ENCODE peak calls at places on chromosomes 5 and 9, in four cellular contexts. K, E, C and X are unnamed samples.

GRCh38 chr5:132678735-132679134 is 4.9 kb downstream of the IL4 start:
- DNase-seq in C (no peak), E (peak; percentile 26), K (no peak), X (no peak)

GRCh38 chr5:125798311-125798710 is 624.9 kb upstream of the GRAMD2B start:
- DNase-seq in C (peak; percentile 63), K (peak; percentile 59), E (no peak), X (no peak)

GRCh38 chr5:9617739-9618504 is 12.2 kb downstream of the TAS2R1 start:
- DNase-seq in K (no peak), E (no peak), C (peak; percentile 10), X (no peak)

GRCh38 chr5:113161806-113162205 is 185.2 kb downstream of the DCP2 start:
- DNase-seq in C (no peak), E (no peak), K (peak; percentile 49), X (no peak)

GRCh38 chr5:10757043-10757442 is 4.0 kb downstream of the DAP start:
- DNase-seq in E (no peak), K (no peak), C (no peak), X (no peak)

GRCh38 chr5:125703616-125704015 is 719.6 kb upstream of the GRAMD2B start:
- DNase-seq in E (no peak), C (no peak), K (no peak), X (no peak)

GRCh38 chr9:128117613-128118471 is 9.7 kb downstream of the PTGES2 start:
- DNase-seq in E (peak; percentile 91), C (peak; percentile 92), K (peak; percentile 95), X (peak; percentile 99)

GRCh38 chr9:138006576-138007233 is 129.1 kb downstream of the CACNA1B start:
- DNase-seq in E (peak; percentile 36), K (peak; percentile 1), C (no peak), X (peak; percentile 57)

GRCh38 chr5:174545926-174546325 is 178.5 kb upstream of the MSX2 start:
- DNase-seq in C (no peak), K (no peak), E (no peak), X (no peak)

GRCh38 chr5:133786432-133786831 is 174.1 kb upstream of the FSTL4 start:
- DNase-seq in E (no peak), C (no peak), K (no peak), X (no peak)

GRCh38 chr9:129835860-129836223 is 584 bp downstream of the USP20 start:
- DNase-seq in K (no peak), C (no peak), E (no peak), X (no peak)

GRCh38 chr9:108468364-108468763 is 387.4 kb downstream of the ACTL7B start:
- DNase-seq in C (peak; percentile 34), E (no peak), K (no peak), X (no peak)

GRCh38 chr5:156326718-156327259 is at the start of gene SGCD:
- DNase-seq in K (peak; percentile 70), E (peak; percentile 85), C (peak; percentile 91), X (no peak)

GRCh38 chr5:150458819-150459557 is 9.4 kb upstream of the RPS14 start:
- DNase-seq in E (peak; percentile 78), K (peak; percentile 86), C (peak; percentile 66), X (peak; percentile 96)

GRCh38 chr5:155514105-155514563 is 500.6 kb downstream of the KIF4B start:
- DNase-seq in K (peak; percentile 61), C (no peak), E (no peak), X (no peak)

GRCh38 chr5:74576941-74577456 is 63.5 kb downstream of the ENC1 start:
- DNase-seq in C (peak; percentile 66), K (no peak), E (no peak), X (no peak)

GRCh38 chr5:150286820-150287219 is 2.8 kb downstream of the CAMK2A start:
- DNase-seq in E (no peak), K (peak; percentile 57), C (no peak), X (peak; percentile 40)

GRCh38 chr5:143094087-143094511 is 309.4 kb downstream of the NR3C1 start:
- DNase-seq in C (peak; percentile 39), K (peak; percentile 29), E (no peak), X (no peak)
- H3K4me3 ChIP-seq in C (no peak overlapping the region), K (no peak overlapping the region), E (peak overlapping the region; percentile 23), X (no peak overlapping the region)

GRCh38 chr9:117745598-117745997 is 41.4 kb downstream of the TLR4 start:
- DNase-seq in E (no peak), C (no peak), K (no peak), X (no peak)
- H3K4me3 ChIP-seq in E (peak overlapping the region; percentile 56), C (no peak overlapping the region), K (no peak overlapping the region), X (no peak overlapping the region)

DNA sequence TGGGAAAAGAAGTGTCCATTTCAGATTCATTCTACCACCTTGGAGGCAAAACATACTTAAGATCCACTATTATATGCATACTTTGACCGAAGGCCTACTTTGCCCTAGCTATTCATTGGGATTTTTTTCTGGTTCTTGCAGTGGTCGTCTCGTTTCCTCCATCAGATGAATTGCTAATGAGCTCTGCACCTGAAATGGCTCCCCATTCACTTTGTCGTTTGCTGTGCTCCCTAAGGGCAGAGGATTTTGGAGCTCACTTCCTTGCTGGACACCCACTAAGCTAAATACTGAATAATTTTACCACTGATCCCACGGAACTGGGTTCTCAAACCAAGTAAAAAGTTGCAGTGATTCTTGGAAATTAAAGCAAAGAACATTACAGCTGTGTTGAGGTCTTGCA is 1.9 kb downstream of the KDM3B start:
- DNase-seq in C (no peak), E (no peak), K (no peak), X (no peak)
- H3K4me3 ChIP-seq in C (peak overlapping the region; percentile 80), E (peak overlapping the region; percentile 96), K (peak overlapping the region; percentile 98), X (peak overlapping the region; percentile 91)

GRCh38 chr9:77023726-77024125 is 4.3 kb downstream of the FOXB2 start:
- DNase-seq in K (no peak), C (no peak), E (no peak), X (no peak)

GRCh38 chr9:77022783-77023440 is 3.5 kb downstream of the FOXB2 start:
- DNase-seq in C (no peak), K (no peak), E (no peak), X (no peak)

GRCh38 chr9:77021289-77021927 is 2.0 kb downstream of the FOXB2 start:
- DNase-seq in E (no peak), C (no peak), K (no peak), X (no peak)

GRCh38 chr9:77020438-77021264 is 1.2 kb downstream of the FOXB2 start:
- DNase-seq in E (no peak), K (no peak), C (no peak), X (no peak)

GRCh38 chr9:77021928-77022782 is 2.7 kb downstream of the FOXB2 start:
- DNase-seq in K (no peak), C (no peak), E (no peak), X (no peak)
- H3K4me3 ChIP-seq in K (no peak overlapping the region), C (no peak overlapping the region), E (no peak overlapping the region), X (peak overlapping the region; percentile 50)

GRCh38 chr5:40622463-40623252 is 57.1 kb upstream of the PTGER4 start:
- DNase-seq in K (no peak), E (no peak), C (no peak), X (no peak)
- H3K4me3 ChIP-seq in K (no peak overlapping the region), E (no peak overlapping the region), C (no peak overlapping the region), X (no peak overlapping the region)

DNA sequence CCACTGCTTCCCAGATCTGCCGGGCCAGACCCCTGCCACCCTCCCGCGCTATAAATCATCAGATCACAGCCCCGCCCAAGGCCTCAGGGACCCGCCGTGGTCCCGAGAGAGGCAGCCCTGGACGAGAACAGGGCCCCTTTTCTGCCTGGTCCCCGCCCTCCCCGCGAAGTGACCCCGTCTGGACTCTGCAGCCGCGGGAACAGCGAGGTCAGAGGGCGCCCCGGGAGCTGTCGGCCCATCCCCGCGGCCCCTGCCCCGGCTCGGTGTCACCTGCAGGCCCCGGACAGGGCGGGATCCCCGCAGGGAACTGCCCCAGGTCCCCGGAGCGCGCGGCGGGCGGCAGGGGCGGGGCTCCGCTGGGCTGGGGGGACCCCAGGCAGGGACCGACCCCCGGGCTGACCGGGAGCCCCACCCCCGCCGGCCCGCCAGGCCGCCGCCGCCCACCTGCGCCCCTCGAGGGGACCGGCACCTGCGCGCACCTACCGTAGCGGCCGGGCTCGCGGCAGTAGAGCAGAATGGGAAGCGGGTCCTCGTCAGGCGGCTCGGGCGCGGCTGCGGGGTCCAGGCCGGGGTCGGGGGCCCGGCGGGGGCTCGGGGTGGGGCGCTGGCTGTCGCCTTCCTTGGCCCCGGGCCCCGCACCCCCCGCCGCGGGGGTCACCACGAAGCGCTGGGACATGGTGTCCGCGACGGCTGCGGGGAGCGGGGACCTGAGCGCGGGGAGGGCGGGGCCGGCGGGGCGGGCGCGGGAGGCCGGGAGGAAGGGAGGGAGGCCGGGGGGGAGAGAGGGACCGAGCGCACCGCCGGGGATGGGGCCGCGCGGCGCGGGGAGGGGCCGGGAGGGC is 43.5 kb upstream of the SLC12A7 start:
- DNase-seq in K (no peak), E (no peak), C (no peak), X (no peak)
- H3K4me3 ChIP-seq in K (no peak overlapping the region), E (peak overlapping the region; percentile 43), C (no peak overlapping the region), X (peak overlapping the region; percentile 9)

GRCh38 chr5:36238896-36239295 is 2.8 kb downstream of the NADK2 start:
- DNase-seq in K (no peak), C (peak; percentile 15), E (no peak), X (no peak)

GRCh38 chr5:36237756-36238155 is 4.0 kb downstream of the NADK2 start:
- DNase-seq in C (no peak), E (no peak), K (peak; percentile 25), X (no peak)

GRCh38 chr5:36240779-36241635 is 718 bp downstream of the NADK2 start:
- DNase-seq in E (peak; percentile 68), C (peak; percentile 72), K (peak; percentile 87), X (peak; percentile 90)

GRCh38 chr5:36241636-36242533 is at the start of gene NADK2:
- DNase-seq in K (peak; percentile 99), E (peak; percentile 97), C (peak; percentile 98), X (peak; percentile 97)

GRCh38 chr5:36239370-36240293 is 2.1 kb downstream of the NADK2 start:
- DNase-seq in E (no peak), C (no peak), K (no peak), X (no peak)
- H3K4me3 ChIP-seq in E (no peak overlapping the region), C (no peak overlapping the region), K (peak overlapping the region; percentile 58), X (peak overlapping the region; percentile 75)